ENCODE peak calls at places on chromosomes 2 and 18, in seven cellular contexts. H is endothelial cell of umbilical vein, G is lower lobe of right lung, Z is brain microvascular endothelial cell, K is astrocyte, S is thoracic aorta, O is transverse colon. U is an unnamed sample. For H3K36me3 and H3K27me3, the result is how much of the 10 kb centered on the place peaks cover.

GRCh38 chr2:218999881-219000568 is 6.8 kb upstream of the CRYBA2 start:
- DNase-seq in H (no peak), G (no peak), Z (no peak), K (no peak), S (no peak), O (no peak), U (no peak)

GRCh38 chr2:207470700-207471070 is 59.1 kb upstream of the CREB1 start:
- DNase-seq in H (no peak), G (no peak), Z (no peak), K (no peak), S (no peak), O (no peak), U (no peak)

GRCh38 chr2:96153291-96153713 is 8.1 kb upstream of the DUSP2 start:
- DNase-seq in H (no peak), G (peak), Z (no peak), K (no peak), S (peak), O (no peak), U (no peak)

GRCh38 chr18:42334931-42335330 is 379.9 kb downstream of the PIK3C3 start:
- DNase-seq in H (no peak), G (no peak), Z (no peak), K (no peak), S (no peak), O (no peak), U (no peak)

GRCh38 chr2:188291617-188292445 is at the start of gene GULP1:
- DNase-seq in H (peak), G (peak), Z (peak), K (peak), S (no peak), O (peak), U (no peak)

GRCh38 chr2:152223997-152224396 is 48.4 kb upstream of the STAM2 start:
- DNase-seq in H (peak), G (no peak), Z (no peak), K (no peak), S (no peak), O (no peak), U (no peak)

GRCh38 chr2:37856101-37856751 is 68.9 kb upstream of the RMDN2 start:
- DNase-seq in H (no peak), G (no peak), Z (no peak), K (no peak), S (no peak), O (no peak), U (no peak)

GRCh38 chr18:11040823-11041712 is 108.3 kb downstream of the PIEZO2 start:
- DNase-seq in H (peak), G (no peak), Z (peak), K (peak), S (no peak), O (peak), U (no peak)

GRCh38 chr2:167832840-167833239 is 414.6 kb downstream of the STK39 start:
- DNase-seq in H (no peak), G (no peak), Z (no peak), K (no peak), S (no peak), O (no peak), U (no peak)

GRCh38 chr2:128027801-128028667 is at the start of gene SAP130:
- DNase-seq in H (peak), G (peak), Z (peak), K (peak), S (peak), O (peak), U (peak)

GRCh38 chr2:156483741-156484173 is 47.6 kb downstream of the GPD2 start:
- DNase-seq in H (no peak), G (no peak), Z (no peak), K (peak), S (no peak), O (no peak), U (no peak)

GRCh38 chr18:12750076-12750707 is 47.4 kb downstream of the PSMG2 start:
- DNase-seq in H (no peak), G (no peak), Z (no peak), K (peak), S (no peak), O (peak), U (no peak)

GRCh38 chr18:50194623-50195532 is at the start of gene MYO5B:
- DNase-seq in H (no peak), G (peak), Z (no peak), K (no peak), S (no peak), O (peak), U (no peak)

DNA sequence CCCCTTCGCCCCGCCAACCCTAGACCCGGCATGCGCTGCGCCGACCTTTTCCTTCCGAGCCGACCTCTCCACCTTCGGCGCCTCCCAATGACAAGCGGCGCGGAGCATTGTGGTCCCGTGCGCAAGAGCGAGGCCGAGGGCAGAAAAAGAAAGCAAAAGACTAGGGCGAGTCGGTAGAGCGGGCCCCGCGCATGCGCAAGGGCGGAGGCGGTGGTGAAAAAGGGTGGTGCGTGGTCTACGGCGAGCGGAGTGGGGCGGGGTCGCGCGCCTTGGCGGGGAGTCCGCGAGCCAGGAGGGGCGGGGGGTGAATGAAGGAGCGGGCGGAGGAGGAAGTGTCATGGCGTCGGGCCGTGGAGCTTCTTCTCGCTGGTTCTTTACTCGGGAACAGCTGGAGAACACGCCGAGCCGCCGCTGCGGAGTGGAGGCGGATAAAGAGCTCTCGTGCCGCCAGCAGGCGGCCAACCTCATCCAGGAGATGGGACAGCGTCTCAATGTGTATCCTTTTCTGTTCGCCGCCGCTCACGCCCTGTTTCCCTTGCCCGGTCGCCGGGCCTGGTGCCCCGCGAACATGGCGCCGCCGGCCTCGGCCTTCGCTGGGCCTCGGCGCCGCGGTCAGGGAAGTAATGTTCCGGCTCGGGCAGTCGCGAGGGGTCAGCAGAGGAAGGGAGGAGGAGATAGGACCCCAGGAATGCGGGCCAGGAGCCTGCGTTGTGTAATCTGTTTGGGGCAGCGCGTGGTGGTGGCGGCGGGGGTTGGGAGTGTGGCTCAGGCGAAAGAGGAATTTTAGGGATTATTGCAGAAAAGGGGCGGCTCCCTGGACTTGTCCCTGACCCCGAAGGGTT is at the start of gene CCNT2:
- DNase-seq in H (peak), G (peak), Z (peak), K (peak), S (peak), O (peak), U (peak)
- TF ChIP-seq CTCF in H (no peak), G (peak), Z (no peak), K (no peak), S (no peak), O (peak), U (no peak)

GRCh38 chr2:120142528-120143261 is 80.5 kb downstream of the TMEM185B start:
- DNase-seq in H (no peak), G (no peak), Z (no peak), K (no peak), S (no peak), O (no peak), U (no peak)

DNA sequence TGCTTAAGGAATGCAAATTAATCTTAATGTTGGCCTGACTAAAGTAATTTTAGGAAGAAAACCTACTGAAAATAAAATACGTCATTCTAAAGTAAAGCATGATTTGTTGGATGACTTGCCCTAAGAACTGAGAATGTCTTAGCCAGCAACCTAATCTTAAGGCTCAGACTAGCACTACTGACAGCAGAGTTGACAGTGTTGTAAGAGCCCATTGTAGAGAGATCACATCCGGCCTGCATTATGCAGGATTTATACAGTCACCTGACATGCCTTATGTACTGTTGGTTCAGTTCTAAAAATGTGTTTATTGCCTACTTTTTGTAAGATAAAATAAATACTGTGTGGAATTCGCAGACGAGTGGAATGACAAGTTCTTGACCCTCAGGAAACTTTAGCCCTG is 82.3 kb downstream of the TMEM185B start:
- DNase-seq in H (no peak), G (no peak), Z (no peak), K (no peak), S (no peak), O (no peak), U (no peak)
- H3K36me3 ChIP-seq in H (under half), G (under half), Z (under half), K (under half), S (under half), O (under half), U (under half)

GRCh38 chr18:57364460-57364859 is 12.1 kb downstream of the ST8SIA3 start:
- DNase-seq in H (no peak), G (no peak), Z (no peak), K (no peak), S (no peak), O (no peak), U (no peak)
- H3K27me3 ChIP-seq in H (under half), G (under half), Z (under half), K (under half), S (under half), O (under half), U (under half)

GRCh38 chr2:109726666-109727270 is 67.3 kb upstream of the RGPD5 start:
- DNase-seq in H (no peak), G (no peak), Z (no peak), K (no peak), S (no peak), O (peak), U (no peak)
- TF ChIP-seq CTCF in H (no peak), G (no peak), Z (no peak), K (no peak), S (no peak), O (no peak), U (no peak)

GRCh38 chr2:46973687-46974086 is 58.1 kb upstream of the MCFD2 start:
- DNase-seq in H (no peak), G (no peak), Z (no peak), K (no peak), S (no peak), O (no peak), U (no peak)

GRCh38 chr2:46972438-46972837 is 56.8 kb upstream of the MCFD2 start:
- DNase-seq in H (no peak), G (no peak), Z (no peak), K (no peak), S (no peak), O (no peak), U (no peak)

GRCh38 chr2:46974174-46974573 is 58.6 kb upstream of the MCFD2 start:
- DNase-seq in H (no peak), G (no peak), Z (no peak), K (no peak), S (no peak), O (no peak), U (no peak)

GRCh38 chr2:46976556-46976955 is 61.0 kb upstream of the MCFD2 start:
- DNase-seq in H (no peak), G (no peak), Z (no peak), K (no peak), S (no peak), O (no peak), U (no peak)

GRCh38 chr2:46974659-46975058 is 59.1 kb upstream of the MCFD2 start:
- DNase-seq in H (no peak), G (no peak), Z (no peak), K (no peak), S (no peak), O (no peak), U (no peak)
- H3K36me3 ChIP-seq in H (under half), G (under half), Z (under half), K (under half), S (under half), O (under half), U (under half)

GRCh38 chr2:236400046-236400574 is 135.9 kb upstream of the ASB18 start:
- DNase-seq in H (no peak), G (no peak), Z (no peak), K (no peak), S (no peak), O (no peak), U (no peak)
- H3K27me3 ChIP-seq in H (under half), G (under half), Z (under half), K (under half), S (under half), O (under half), U (under half)

GRCh38 chr2:172225786-172226185 is 123.1 kb upstream of the DLX2 start:
- DNase-seq in H (no peak), G (no peak), Z (no peak), K (no peak), S (no peak), O (no peak), U (no peak)

GRCh38 chr2:172227719-172228118 is 125.0 kb upstream of the DLX2 start:
- DNase-seq in H (no peak), G (no peak), Z (no peak), K (no peak), S (no peak), O (no peak), U (no peak)

GRCh38 chr2:172228177-172228785 is 125.6 kb upstream of the DLX2 start:
- DNase-seq in H (no peak), G (no peak), Z (no peak), K (no peak), S (no peak), O (no peak), U (no peak)

GRCh38 chr2:172229125-172229524 is 126.4 kb upstream of the DLX2 start:
- DNase-seq in H (no peak), G (no peak), Z (no peak), K (no peak), S (no peak), O (no peak), U (no peak)

GRCh38 chr2:172226244-172227061 is 123.8 kb upstream of the DLX2 start:
- DNase-seq in H (no peak), G (no peak), Z (no peak), K (no peak), S (no peak), O (peak), U (no peak)
- TF ChIP-seq CTCF in H (no peak), G (no peak), Z (no peak), K (no peak), S (no peak), O (peak), U (no peak)

GRCh38 chr2:28782423-28782822 is 28.2 kb upstream of the SPDYA start:
- DNase-seq in H (no peak), G (no peak), Z (no peak), K (no peak), S (no peak), O (no peak), U (no peak)
- H3K36me3 ChIP-seq in H (under half), G (half or more), Z (half or more), K (half or more), S (half or more), O (half or more), U (under half)

GRCh38 chr18:5538541-5538940 is 5.3 kb downstream of the EPB41L3 start:
- DNase-seq in H (no peak), G (no peak), Z (no peak), K (no peak), S (no peak), O (no peak), U (no peak)

GRCh38 chr18:5543854-5544389 is at the start of gene EPB41L3:
- DNase-seq in H (peak), G (peak), Z (no peak), K (peak), S (no peak), O (peak), U (no peak)

GRCh38 chr18:5546660-5547059 is 2.9 kb upstream of the EPB41L3 start:
- DNase-seq in H (peak), G (no peak), Z (peak), K (peak), S (no peak), O (no peak), U (no peak)

GRCh38 chr18:5542393-5543035 is 1.3 kb downstream of the EPB41L3 start:
- DNase-seq in H (peak), G (peak), Z (no peak), K (no peak), S (no peak), O (peak), U (no peak)

GRCh38 chr18:5543036-5543671 is 643 bp downstream of the EPB41L3 start:
- DNase-seq in H (peak), G (no peak), Z (no peak), K (no peak), S (no peak), O (no peak), U (no peak)
- H3K27me3 ChIP-seq in H (under half), G (under half), Z (under half), K (under half), S (under half), O (under half), U (under half)

U was measured in BJ.